ENCODE peak calls at places on chromosomes 6 and 20, in four cellular contexts. X is CD8-positive, alpha-beta T cell; J is lower lobe of right lung; A is fibroblast of lung. S is an unnamed sample.

GRCh38 chr6:144036064-144036873 is 28.2 kb upstream of the PLAGL1 start:
- DNase-seq in X (no peak), A (peak), J (peak), S (peak)

GRCh38 chr20:31606928-31607639 is 2.0 kb downstream of the ID1 start:
- DNase-seq in A (peak), J (peak), X (no peak), S (no peak)

GRCh38 chr6:41713650-41714291 is 21.6 kb downstream of the TFEB start:
- DNase-seq in J (no peak), X (no peak), A (peak), S (peak)

GRCh38 chr6:111552241-111552744 is 53.4 kb downstream of the TRAF3IP2 start:
- DNase-seq in X (no peak), J (no peak), A (peak), S (peak)

GRCh38 chr20:32052090-32052791 is at the start of gene HCK:
- DNase-seq in J (peak), X (no peak), A (no peak), S (peak)

GRCh38 chr6:145562771-145563615 is 172.3 kb downstream of the EPM2A start:
- DNase-seq in X (no peak), J (peak), A (peak), S (no peak)

GRCh38 chr6:148999921-149000589 is 253.2 kb downstream of the UST start:
- DNase-seq in X (no peak), A (peak), J (peak), S (peak)

GRCh38 chr6:18330548-18331066 is 56.5 kb upstream of the RNF144B start:
- DNase-seq in X (no peak), J (no peak), A (no peak), S (no peak)

GRCh38 chr6:32081168-32081624 is 27.9 kb downstream of the TNXB start:
- DNase-seq in J (no peak), A (peak), X (no peak), S (peak)

GRCh38 chr6:22808466-22808865 is 239.1 kb downstream of the HDGFL1 start:
- DNase-seq in J (no peak), A (no peak), X (no peak), S (no peak)

GRCh38 chr6:1527098-1527497 is 82.6 kb upstream of the FOXC1 start:
- DNase-seq in A (peak), J (no peak), X (peak), S (no peak)

GRCh38 chr6:157558049-157558448 is 177.1 kb downstream of the ZDHHC14 start:
- DNase-seq in J (no peak), A (no peak), X (no peak), S (no peak)

GRCh38 chr6:43817192-43817591 is 47.2 kb downstream of the VEGFA start:
- DNase-seq in X (peak), J (no peak), A (no peak), S (no peak)

DNA sequence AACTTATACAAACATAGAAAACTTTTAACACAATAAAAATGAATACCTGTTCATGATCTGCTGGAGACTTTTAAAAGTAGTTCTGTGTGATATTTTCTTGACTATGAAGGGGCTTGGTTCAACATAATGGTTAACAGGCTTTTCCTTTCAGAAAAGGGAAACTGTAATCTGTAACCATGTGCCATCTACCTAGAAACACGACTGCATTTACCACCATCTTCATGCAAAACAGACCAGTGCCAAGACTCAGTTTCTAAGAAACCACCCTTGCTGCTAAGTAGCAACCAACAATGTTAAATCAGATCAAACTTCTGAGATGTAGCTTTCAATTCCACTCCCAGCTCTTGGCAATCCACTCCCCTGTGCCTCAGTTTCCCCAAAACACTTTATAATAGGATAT is 15.7 kb downstream of the STAU1 start:
- DNase-seq in A (no peak), J (no peak), X (no peak), S (no peak)
- H3K4me3 ChIP-seq in A (no peak), J (no peak), X (no peak), S (no peak)

DNA sequence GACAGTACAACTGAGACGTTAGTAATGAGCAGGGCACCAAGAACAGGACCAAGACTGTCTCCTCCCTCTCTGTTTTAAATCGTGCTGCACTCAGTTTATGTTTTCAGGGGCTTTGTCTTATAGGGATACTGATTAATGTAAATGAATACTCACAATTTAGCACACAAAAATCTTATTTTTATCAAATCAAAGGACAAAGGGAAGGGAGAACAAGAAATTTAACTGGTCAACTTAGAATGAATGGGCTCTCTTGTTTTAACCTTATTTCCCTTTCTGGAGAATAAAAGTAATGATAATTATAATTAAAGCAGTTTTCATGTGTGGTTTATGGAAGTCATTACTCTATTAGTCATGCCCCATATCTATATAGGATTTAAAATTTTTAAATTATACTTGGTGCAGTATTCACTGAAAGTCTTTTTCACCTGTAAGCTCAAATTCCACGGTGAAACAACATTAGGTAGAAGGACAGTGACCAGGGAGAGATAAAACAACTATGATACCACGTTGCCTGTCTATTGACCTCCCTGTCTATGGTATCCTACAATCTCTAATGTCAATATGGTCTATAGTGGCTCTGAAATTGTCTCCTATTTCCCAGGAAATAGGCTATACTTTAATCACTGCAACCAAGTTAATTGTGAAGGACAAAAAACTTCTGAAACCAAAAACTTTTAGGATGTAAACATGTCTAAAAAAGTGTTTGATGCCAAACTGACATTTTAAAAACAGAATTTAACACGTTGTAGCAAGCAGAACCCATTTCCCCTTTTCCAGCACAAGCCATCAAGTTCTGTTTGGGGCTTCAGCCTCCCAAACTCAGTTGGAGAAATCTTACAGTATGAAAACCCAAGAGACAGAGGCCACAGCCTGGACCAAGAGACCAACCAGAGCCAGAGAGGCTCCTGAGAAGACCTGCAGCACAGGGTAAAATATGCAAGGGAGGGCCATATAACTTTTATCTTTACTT is 15.0 kb downstream of the ELOVL5 start:
- DNase-seq in A (no peak), X (no peak), J (no peak), S (no peak)
- H3K4me3 ChIP-seq in A (no peak), X (no peak), J (no peak), S (no peak)

DNA sequence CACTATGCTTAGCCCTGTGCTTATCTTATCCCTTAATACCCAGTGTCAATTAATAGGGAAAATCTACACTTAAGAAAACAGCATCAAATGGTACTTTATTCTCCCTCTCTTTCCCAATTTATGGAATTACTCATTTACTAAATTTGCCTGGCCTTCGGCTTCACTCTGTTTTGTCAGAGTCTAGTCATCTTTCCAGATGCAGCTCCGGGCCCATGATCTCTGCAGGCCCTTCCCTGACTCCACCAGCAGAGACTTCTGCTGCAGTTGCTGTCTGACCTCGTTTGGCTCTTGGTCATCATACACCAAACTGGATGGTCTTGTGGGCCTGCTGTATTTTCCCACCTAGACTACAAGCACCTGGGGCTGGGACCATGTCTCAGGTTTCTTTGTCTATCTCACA is 27.4 kb downstream of the MRS2 start:
- DNase-seq in J (no peak), X (no peak), A (no peak), S (no peak)
- H3K4me3 ChIP-seq in J (no peak), X (no peak), A (no peak), S (no peak)

DNA sequence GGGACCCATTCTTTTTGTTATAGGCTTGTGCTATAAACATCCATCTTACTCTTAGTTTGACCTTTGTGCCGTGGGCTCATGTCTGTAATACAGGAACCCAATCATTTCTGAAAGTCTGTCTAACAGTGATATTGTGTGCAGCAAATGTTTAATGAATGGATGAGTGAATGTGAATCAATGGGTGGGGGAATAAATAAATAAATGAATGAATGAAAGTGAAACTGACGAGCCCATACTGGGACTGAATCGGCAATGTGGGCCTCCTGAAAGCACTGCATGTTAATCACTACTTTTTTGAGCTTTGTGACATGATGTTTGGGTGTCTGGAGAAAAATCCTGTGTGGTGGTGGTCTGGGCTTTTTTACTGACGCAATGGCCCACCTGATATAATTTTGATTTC is 175.0 kb downstream of the GMPR start:
- DNase-seq in X (no peak), J (no peak), A (no peak), S (no peak)
- H3K4me3 ChIP-seq in X (no peak), J (no peak), A (peak), S (peak)

GRCh38 chr6:10401004-10401536 is 13.8 kb downstream of the TFAP2A start:
- DNase-seq in A (no peak), X (no peak), J (no peak), S (no peak)
- H3K4me3 ChIP-seq in A (no peak), X (no peak), J (no peak), S (no peak)

GRCh38 chr6:161413361-161413771 is 139.5 kb upstream of the AGPAT4 start:
- DNase-seq in A (no peak), J (no peak), X (no peak), S (no peak)
- H3K4me3 ChIP-seq in A (no peak), J (no peak), X (no peak), S (no peak)

DNA sequence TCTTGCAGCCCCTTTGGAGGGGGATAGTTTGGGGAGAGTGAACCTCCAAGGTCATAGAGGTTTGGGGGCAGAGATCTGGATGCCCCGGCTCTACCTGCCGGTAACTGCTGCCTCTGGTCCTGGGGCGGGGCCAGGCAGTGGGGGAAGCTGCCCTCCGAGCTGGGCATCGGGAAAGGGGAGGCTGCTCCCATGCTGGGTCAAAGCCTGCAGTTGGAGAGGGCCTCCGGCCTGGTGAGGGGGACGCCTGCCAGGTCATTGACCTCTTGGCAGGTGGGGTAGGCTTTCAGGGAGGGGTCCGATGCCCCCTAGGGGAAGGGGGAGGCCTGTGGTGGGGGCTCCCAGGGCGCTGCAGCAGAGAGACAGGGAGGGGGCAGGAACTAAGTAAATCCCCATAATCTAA is 7.1 kb downstream of the COL11A2 start:
- DNase-seq in A (no peak), X (no peak), J (no peak), S (no peak)
- H3K4me3 ChIP-seq in A (no peak), X (no peak), J (no peak), S (no peak)

GRCh38 chr6:106099235-106099537 is 13.1 kb downstream of the PRDM1 start:
- DNase-seq in X (no peak), J (no peak), A (no peak), S (no peak)

GRCh38 chr6:106098383-106099234 is 12.5 kb downstream of the PRDM1 start:
- DNase-seq in X (peak), J (peak), A (peak), S (peak)

GRCh38 chr6:106102034-106102433 is 15.9 kb downstream of the PRDM1 start:
- DNase-seq in X (no peak), J (no peak), A (no peak), S (no peak)

GRCh38 chr6:106101466-106101865 is 15.3 kb downstream of the PRDM1 start:
- DNase-seq in X (no peak), J (no peak), A (no peak), S (no peak)

GRCh38 chr6:106100755-106101154 is 14.6 kb downstream of the PRDM1 start:
- DNase-seq in A (no peak), J (no peak), X (no peak), S (no peak)
- H3K4me3 ChIP-seq in A (no peak), J (peak), X (peak), S (peak)